ENCODE peak calls at places on chromosomes 16 and 17, in seven cellular contexts. J, L, Z, E, P, V and G are unnamed samples.

GRCh38 chr17:806346-807145 is 24.4 kb downstream of the MRM3 start:
- DNase-seq in P (no peak), E (no peak), Z (no peak), L (no peak), J (no peak), V (no peak), G (no peak)

GRCh38 chr17:13919818-13920217 is 149.5 kb upstream of the COX10 start:
- DNase-seq in L (no peak), E (no peak), V (no peak), J (no peak), Z (no peak), P (no peak), G (no peak)

GRCh38 chr17:38673714-38674012 is 1.1 kb downstream of the EPOP start:
- DNase-seq in J (no peak), P (no peak), V (no peak), Z (no peak), E (no peak), L (no peak), G (no peak)

GRCh38 chr16:3282103-3282746 is 1.1 kb upstream of the ZNF263 start:
- DNase-seq in E (no peak), Z (no peak), P (no peak), J (no peak), V (no peak), L (no peak), G (peak)

GRCh38 chr16:65698943-65699342 is 577.1 kb upstream of the CDH11 start:
- DNase-seq in E (no peak), V (no peak), J (no peak), L (no peak), P (no peak), Z (no peak), G (peak)

GRCh38 chr16:67531247-67531646 is 2.6 kb downstream of the RIPOR1 start:
- DNase-seq in P (no peak), J (no peak), L (no peak), E (no peak), V (no peak), Z (no peak), G (no peak)

GRCh38 chr17:42850964-42851363 is at the start of gene AOC3:
- DNase-seq in P (no peak), V (no peak), E (no peak), L (no peak), J (no peak), Z (no peak), G (no peak)

GRCh38 chr17:29180051-29180787 is at the start of gene MYO18A:
- DNase-seq in Z (peak), E (peak), L (peak), P (peak), J (peak), V (peak), G (peak)

GRCh38 chr17:78173025-78173715 is 4.8 kb downstream of the SYNGR2 start:
- DNase-seq in P (no peak), J (no peak), L (peak), E (no peak), V (no peak), Z (no peak), G (no peak)

GRCh38 chr17:38464723-38465419 is 36.6 kb downstream of the ARHGAP23 start:
- DNase-seq in V (peak), Z (peak), E (no peak), P (no peak), L (no peak), J (no peak), G (peak)

GRCh38 chr16:28981517-28981916 is 3.3 kb upstream of the LAT start:
- DNase-seq in J (no peak), Z (no peak), V (no peak), L (peak), P (peak), E (no peak), G (no peak)

GRCh38 chr16:66044089-66044488 is 322.4 kb upstream of the CDH5 start:
- DNase-seq in E (no peak), L (no peak), V (no peak), Z (no peak), P (no peak), J (no peak), G (no peak)

GRCh38 chr17:74052993-74053744 is 150.3 kb upstream of the RPL38 start:
- DNase-seq in L (no peak), E (no peak), J (no peak), Z (no peak), P (no peak), V (no peak), G (no peak)

GRCh38 chr16:27434141-27435051 is 32.4 kb downstream of the IL21R start:
- DNase-seq in J (no peak), P (no peak), L (no peak), Z (no peak), E (no peak), V (no peak), G (no peak)

GRCh38 chr17:50177983-50178834 is 12.4 kb downstream of the SGCA start:
- DNase-seq in L (peak), Z (peak), V (peak), P (peak), J (peak), E (no peak), G (peak)

GRCh38 chr17:40717776-40718175 is 14.2 kb upstream of the KRT24 start:
- DNase-seq in V (no peak), L (no peak), Z (no peak), J (no peak), P (no peak), E (no peak), G (no peak)

GRCh38 chr17:78645421-78646295 is 68.5 kb upstream of the DNAH17 start:
- DNase-seq in Z (no peak), E (no peak), P (peak), J (no peak), L (peak), V (no peak), G (no peak)

GRCh38 chr17:8052256-8053252 is 13.7 kb downstream of the ALOX15B start:
- DNase-seq in Z (no peak), J (no peak), E (no peak), V (no peak), P (no peak), L (no peak), G (no peak)

GRCh38 chr16:75377971-75378386 is 55.3 kb downstream of the CFDP1 start:
- DNase-seq in Z (peak), E (no peak), P (no peak), V (peak), J (no peak), L (no peak), G (peak)

GRCh38 chr17:4584125-4584834 is at the start of gene SMTNL2:
- DNase-seq in E (no peak), P (no peak), L (no peak), J (no peak), V (no peak), Z (no peak), G (no peak)

GRCh38 chr16:58494981-58495860 is 4.7 kb upstream of the NDRG4 start:
- DNase-seq in V (peak), P (peak), Z (peak), L (peak), J (peak), E (no peak), G (peak)

GRCh38 chr17:20103454-20104448 is 94.6 kb downstream of the SPECC1 start:
- DNase-seq in L (no peak), V (no peak), E (no peak), J (no peak), P (no peak), Z (no peak), G (no peak)

GRCh38 chr17:71118039-71118438 is 948.7 kb downstream of the KCNJ2 start:
- DNase-seq in V (no peak), J (no peak), P (no peak), L (no peak), E (no peak), Z (no peak), G (peak)

GRCh38 chr16:67435758-67436164 is 4.8 kb downstream of the HSD11B2 start:
- DNase-seq in E (no peak), P (no peak), L (no peak), V (no peak), J (no peak), Z (no peak), G (no peak)

GRCh38 chr17:1574697-1575471 is 12.3 kb upstream of the PITPNA start:
- DNase-seq in L (no peak), Z (no peak), E (no peak), J (no peak), V (no peak), P (no peak), G (no peak)

GRCh38 chr16:11133344-11133921 is 122.6 kb downstream of the SOCS1 start:
- DNase-seq in P (no peak), V (no peak), L (no peak), Z (peak), E (no peak), J (no peak), G (peak)

GRCh38 chr16:17475104-17475503 is 4.3 kb upstream of the XYLT1 start:
- DNase-seq in E (no peak), Z (no peak), V (no peak), L (no peak), J (no peak), P (no peak), G (no peak)